ENCODE peak calls at places on chromosomes 16 and 17, in six cellular contexts. X is EH; Q is stimulated activated naive B cell treated with anti-CD40 and anti-IgM and Interleukin-4, amounts not matched to agents 10 μg/mL and 1 μg/mL and 100 μg/mL, for 72 hours; Y is neuronal stem cell; M is cardiac fibroblast; T is NCI-H345. I is an unnamed sample.

GRCh38 chr16:15961060-15961511 is 11.7 kb downstream of the ABCC1 start:
- DNase-seq in X (no peak), Q (peak), Y (no peak), M (no peak), T (no peak), I (peak)

GRCh38 chr16:57016831-57017230 is 27.5 kb downstream of the NLRC5 start:
- DNase-seq in X (no peak), Q (no peak), Y (no peak), M (no peak), T (no peak), I (no peak)

GRCh38 chr17:49193513-49194296 is 16.7 kb downstream of the GNGT2 start:
- DNase-seq in X (peak), Q (peak), Y (peak), M (peak), T (peak), I (no peak)

GRCh38 chr17:1563786-1564613 is 1.4 kb upstream of the PITPNA start:
- DNase-seq in X (no peak), Q (no peak), Y (no peak), M (no peak), T (no peak), I (no peak)

GRCh38 chr17:1481736-1482135 is 10.8 kb downstream of the MYO1C start:
- DNase-seq in X (no peak), Q (no peak), Y (no peak), M (no peak), T (no peak), I (no peak)

GRCh38 chr17:38994026-38994425 is 26.8 kb upstream of the FBXO47 start:
- DNase-seq in X (no peak), Q (no peak), Y (no peak), M (no peak), T (peak), I (no peak)

GRCh38 chr17:81888105-81888987 is 3.0 kb downstream of the ALYREF start:
- DNase-seq in X (no peak), Q (no peak), Y (no peak), M (no peak), T (no peak), I (no peak)

GRCh38 chr16:80954985-80955384 is 51.7 kb downstream of the CMC2 start:
- DNase-seq in X (no peak), Q (no peak), Y (no peak), M (no peak), T (peak), I (no peak)

GRCh38 chr16:27642753-27643152 is 92.8 kb downstream of the KATNIP start:
- DNase-seq in X (peak), Q (no peak), Y (no peak), M (peak), T (no peak), I (no peak)

GRCh38 chr16:77467929-77468328 is 33.1 kb upstream of the ADAMTS18 start:
- DNase-seq in X (no peak), Q (no peak), Y (peak), M (no peak), T (no peak), I (no peak)

GRCh38 chr16:20944861-20945390 is 44.4 kb downstream of the LYRM1 start:
- DNase-seq in X (peak), Q (no peak), Y (no peak), M (peak), T (no peak), I (peak)

GRCh38 chr17:32742686-32743538 is 134.0 kb downstream of the MYO1D start:
- DNase-seq in X (peak), Q (no peak), Y (no peak), M (peak), T (no peak), I (no peak)

GRCh38 chr16:74936902-74937560 is 47.9 kb downstream of the WDR59 start:
- DNase-seq in X (peak), Q (peak), Y (no peak), M (peak), T (no peak), I (no peak)

GRCh38 chr17:18033442-18034099 is 5.4 kb downstream of the ATPAF2 start:
- DNase-seq in X (peak), Q (peak), Y (peak), M (peak), T (peak), I (peak)